ENCODE peak calls at places on chromosome 12, in nine cellular contexts. One of them, this sample, is unnamed.

GRCh38 chr12:1629338-1630080 is 478 bp downstream of the WNT5B start:
- DNase-seq in left ventricle myocardium inferior: no peak
- DNase-seq in DND-41: peak; percentile 40
- DNase-seq in RWPE1: no peak
- DNase-seq in lung: no peak
- DNase-seq in keratinocyte: no peak
- DNase-seq in gastrocnemius medialis: no peak
- DNase-seq in cardiac muscle cell: peak; percentile 38
- DNase-seq in AG04450: no peak
- DNase-seq in this sample: no peak

GRCh38 chr12:90152897-90153624 is 444.4 kb upstream of the ATP2B1 start:
- DNase-seq in left ventricle myocardium inferior: no peak
- DNase-seq in DND-41: peak; percentile 92
- DNase-seq in RWPE1: no peak
- DNase-seq in lung: no peak
- DNase-seq in keratinocyte: no peak
- DNase-seq in gastrocnemius medialis: no peak
- DNase-seq in cardiac muscle cell: no peak
- DNase-seq in AG04450: no peak
- DNase-seq in this sample: no peak

GRCh38 chr12:108414021-108414420 is 74.9 kb upstream of the CMKLR1 start:
- DNase-seq in left ventricle myocardium inferior: no peak
- DNase-seq in DND-41: no peak
- DNase-seq in RWPE1: no peak
- DNase-seq in lung: no peak
- DNase-seq in keratinocyte: no peak
- DNase-seq in gastrocnemius medialis: no peak
- DNase-seq in cardiac muscle cell: no peak
- DNase-seq in AG04450: no peak
- DNase-seq in this sample: no peak

GRCh38 chr12:52407918-52408317 is 1.8 kb upstream of the KRT82 start:
- DNase-seq in left ventricle myocardium inferior: no peak
- DNase-seq in DND-41: no peak
- DNase-seq in RWPE1: no peak
- DNase-seq in lung: no peak
- DNase-seq in keratinocyte: no peak
- DNase-seq in gastrocnemius medialis: no peak
- DNase-seq in cardiac muscle cell: no peak
- DNase-seq in AG04450: no peak
- DNase-seq in this sample: no peak

GRCh38 chr12:2531371-2531770 is 263.4 kb upstream of the FKBP4 start:
- DNase-seq in left ventricle myocardium inferior: no peak
- DNase-seq in DND-41: no peak
- DNase-seq in RWPE1: no peak
- DNase-seq in lung: no peak
- DNase-seq in keratinocyte: no peak
- DNase-seq in gastrocnemius medialis: no peak
- DNase-seq in cardiac muscle cell: no peak
- DNase-seq in AG04450: no peak
- DNase-seq in this sample: no peak

GRCh38 chr12:88453323-88453722 is 126.9 kb downstream of the KITLG start:
- DNase-seq in left ventricle myocardium inferior: no peak
- DNase-seq in DND-41: no peak
- DNase-seq in RWPE1: no peak
- DNase-seq in lung: no peak
- DNase-seq in keratinocyte: no peak
- DNase-seq in gastrocnemius medialis: no peak
- DNase-seq in cardiac muscle cell: no peak
- DNase-seq in AG04450: no peak
- DNase-seq in this sample: no peak

GRCh38 chr12:57127101-57127709 is 1.1 kb upstream of the LRP1 start:
- DNase-seq in left ventricle myocardium inferior: peak; percentile 77
- DNase-seq in DND-41: no peak
- DNase-seq in RWPE1: peak; percentile 52
- DNase-seq in lung: peak; percentile 78
- DNase-seq in keratinocyte: no peak
- DNase-seq in gastrocnemius medialis: peak; percentile 51
- DNase-seq in cardiac muscle cell: peak; percentile 89
- DNase-seq in AG04450: no peak
- DNase-seq in this sample: no peak

GRCh38 chr12:2382391-2383155 is 329.8 kb downstream of the CACNA1C start:
- DNase-seq in left ventricle myocardium inferior: no peak
- DNase-seq in DND-41: no peak
- DNase-seq in RWPE1: no peak
- DNase-seq in lung: no peak
- DNase-seq in keratinocyte: no peak
- DNase-seq in gastrocnemius medialis: no peak
- DNase-seq in cardiac muscle cell: no peak
- DNase-seq in AG04450: no peak
- DNase-seq in this sample: peak; percentile 65

GRCh38 chr12:15977999-15978398 is 66.9 kb downstream of the DERA start:
- DNase-seq in left ventricle myocardium inferior: no peak
- DNase-seq in DND-41: no peak
- DNase-seq in RWPE1: no peak
- DNase-seq in lung: no peak
- DNase-seq in keratinocyte: no peak
- DNase-seq in gastrocnemius medialis: no peak
- DNase-seq in cardiac muscle cell: no peak
- DNase-seq in AG04450: no peak
- DNase-seq in this sample: no peak

GRCh38 chr12:53058674-53059433 is 9.0 kb downstream of the TNS2 start:
- DNase-seq in left ventricle myocardium inferior: no peak
- DNase-seq in DND-41: no peak
- DNase-seq in RWPE1: no peak
- DNase-seq in lung: peak; percentile 28
- DNase-seq in keratinocyte: no peak
- DNase-seq in gastrocnemius medialis: no peak
- DNase-seq in cardiac muscle cell: no peak
- DNase-seq in AG04450: no peak
- DNase-seq in this sample: no peak

GRCh38 chr12:110742718-110743570 is at the start of gene PPP1CC:
- DNase-seq in left ventricle myocardium inferior: peak; percentile 94
- DNase-seq in DND-41: peak; percentile 96
- DNase-seq in RWPE1: peak; percentile 91
- DNase-seq in lung: peak; percentile 93
- DNase-seq in keratinocyte: no peak
- DNase-seq in gastrocnemius medialis: peak; percentile 89
- DNase-seq in cardiac muscle cell: peak; percentile 98
- DNase-seq in AG04450: peak; percentile 75
- DNase-seq in this sample: peak; percentile 97

GRCh38 chr12:118061011-118061875 is at the start of gene WSB2:
- DNase-seq in left ventricle myocardium inferior: peak; percentile 84
- DNase-seq in DND-41: peak; percentile 68
- DNase-seq in RWPE1: peak; percentile 48
- DNase-seq in lung: peak; percentile 76
- DNase-seq in keratinocyte: no peak
- DNase-seq in gastrocnemius medialis: peak; percentile 58
- DNase-seq in cardiac muscle cell: peak; percentile 58
- DNase-seq in AG04450: no peak
- DNase-seq in this sample: peak; percentile 88

GRCh38 chr12:110928700-110929099 is 8.3 kb upstream of the MYL2 start:
- DNase-seq in left ventricle myocardium inferior: peak; percentile 81
- DNase-seq in DND-41: no peak
- DNase-seq in RWPE1: no peak
- DNase-seq in lung: no peak
- DNase-seq in keratinocyte: no peak
- DNase-seq in gastrocnemius medialis: no peak
- DNase-seq in cardiac muscle cell: peak; percentile 95
- DNase-seq in AG04450: no peak
- DNase-seq in this sample: no peak

GRCh38 chr12:78392918-78393317 is 471.7 kb upstream of the SYT1 start:
- DNase-seq in left ventricle myocardium inferior: no peak
- DNase-seq in DND-41: no peak
- DNase-seq in RWPE1: no peak
- DNase-seq in lung: no peak
- DNase-seq in keratinocyte: no peak
- DNase-seq in gastrocnemius medialis: no peak
- DNase-seq in cardiac muscle cell: no peak
- DNase-seq in AG04450: no peak
- DNase-seq in this sample: no peak

GRCh38 chr12:28258998-28259397 is 68.7 kb downstream of the CCDC91 start:
- DNase-seq in left ventricle myocardium inferior: no peak
- DNase-seq in DND-41: no peak
- DNase-seq in RWPE1: peak; percentile 5
- DNase-seq in lung: no peak
- DNase-seq in keratinocyte: no peak
- DNase-seq in gastrocnemius medialis: no peak
- DNase-seq in cardiac muscle cell: no peak
- DNase-seq in AG04450: no peak
- DNase-seq in this sample: no peak

GRCh38 chr12:3071107-3071506 is 6.1 kb upstream of the TSPAN9 start:
- DNase-seq in left ventricle myocardium inferior: no peak
- DNase-seq in DND-41: no peak
- DNase-seq in RWPE1: no peak
- DNase-seq in lung: no peak
- DNase-seq in keratinocyte: no peak
- DNase-seq in gastrocnemius medialis: no peak
- DNase-seq in cardiac muscle cell: no peak
- DNase-seq in AG04450: no peak
- DNase-seq in this sample: no peak

DNA sequence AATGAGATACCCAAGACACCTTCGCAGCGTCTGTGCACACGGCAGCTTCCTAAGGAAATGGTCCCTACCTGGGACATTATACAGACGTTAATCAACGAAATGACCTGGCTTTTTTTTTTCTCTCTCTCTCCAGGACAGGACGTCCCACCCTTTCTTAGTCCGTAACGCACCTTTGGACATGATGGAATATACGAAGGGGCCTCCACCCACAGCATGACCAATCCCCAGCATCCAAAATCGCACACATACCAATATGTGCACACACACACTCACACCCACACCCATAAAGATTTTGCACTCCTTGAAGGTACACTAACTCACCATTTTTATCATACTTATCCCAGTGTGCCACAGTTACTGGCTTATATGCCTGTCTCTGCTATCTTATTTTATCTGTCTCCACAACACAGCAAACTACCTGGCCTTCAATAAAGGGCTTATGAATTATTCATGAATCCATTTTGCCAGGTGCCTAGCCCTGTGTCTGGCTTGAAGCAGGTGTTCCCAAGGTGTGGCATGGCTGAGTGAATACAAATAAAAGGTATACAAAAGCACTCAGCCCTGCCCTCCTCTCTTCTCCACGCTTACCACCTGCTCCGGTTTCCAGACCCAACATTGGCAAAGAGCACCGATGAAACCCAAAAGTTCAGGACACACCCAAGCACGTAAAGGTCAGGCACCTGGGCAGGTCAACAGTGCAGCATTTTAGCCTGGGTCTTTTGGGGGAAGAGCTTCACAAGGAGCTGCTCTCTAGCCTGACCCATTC is 2.2 kb downstream of the SCNN1A start:
- DNase-seq in left ventricle myocardium inferior: no peak
- DNase-seq in DND-41: no peak
- DNase-seq in RWPE1: no peak
- DNase-seq in lung: no peak
- DNase-seq in keratinocyte: no peak
- DNase-seq in gastrocnemius medialis: no peak
- DNase-seq in cardiac muscle cell: no peak
- DNase-seq in AG04450: no peak
- DNase-seq in this sample: no peak
- TF ChIP-seq CTCF in left ventricle myocardium inferior: no peak
- TF ChIP-seq CTCF in DND-41: no peak
- TF ChIP-seq CTCF in RWPE1: no peak
- TF ChIP-seq CTCF in lung: no peak
- TF ChIP-seq CTCF in keratinocyte: no peak
- TF ChIP-seq CTCF in gastrocnemius medialis: no peak
- TF ChIP-seq CTCF in cardiac muscle cell: no peak
- TF ChIP-seq CTCF in AG04450: no peak
- TF ChIP-seq CTCF in this sample: no peak

DNA sequence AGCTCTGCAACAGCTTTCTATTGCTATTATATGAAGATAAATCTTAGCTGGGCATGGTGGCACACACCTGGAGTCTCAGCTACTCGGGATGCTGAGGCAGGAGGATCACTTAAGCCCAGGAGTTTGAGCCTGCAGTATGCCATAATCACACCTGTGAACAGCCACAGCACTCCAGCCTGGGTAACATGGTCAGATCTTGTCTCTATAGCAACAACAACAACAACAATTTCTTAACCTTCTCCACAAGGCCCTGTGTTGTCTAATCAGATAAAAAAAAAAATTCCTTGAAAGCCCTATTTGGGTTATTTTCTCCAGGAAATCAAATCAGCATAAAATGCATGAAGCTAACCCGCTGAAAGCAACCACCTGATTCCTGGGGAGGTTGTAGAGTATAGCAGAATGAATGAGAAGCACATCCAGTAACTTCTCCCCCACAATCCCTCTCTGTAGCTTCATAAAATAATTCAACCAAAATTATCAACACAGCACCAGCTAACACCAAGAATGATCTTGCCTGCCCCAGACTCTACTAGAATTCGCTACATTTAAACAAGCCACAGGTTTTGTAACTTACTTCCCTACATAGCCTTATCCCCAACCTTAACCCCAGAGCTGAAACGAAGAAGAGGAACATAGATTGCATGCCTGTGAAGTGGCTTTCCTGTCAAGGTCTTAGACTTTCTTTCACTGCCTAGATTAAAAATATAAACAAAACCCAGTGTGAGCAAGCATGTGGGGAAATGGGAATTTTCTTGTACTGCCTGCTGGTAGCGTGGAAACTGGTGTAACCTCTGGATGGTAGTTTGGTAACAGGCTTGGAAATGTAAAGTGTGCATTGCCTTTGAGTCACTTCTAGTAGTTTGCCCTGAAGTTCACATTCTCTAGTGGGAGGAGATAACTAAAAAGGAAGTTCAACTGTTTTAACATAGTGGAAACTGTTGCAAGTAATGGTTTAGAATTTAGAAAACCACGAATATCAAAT is 6.0 kb upstream of the STK38L start:
- DNase-seq in left ventricle myocardium inferior: no peak
- DNase-seq in DND-41: no peak
- DNase-seq in RWPE1: no peak
- DNase-seq in lung: no peak
- DNase-seq in keratinocyte: no peak
- DNase-seq in gastrocnemius medialis: no peak
- DNase-seq in cardiac muscle cell: no peak
- DNase-seq in AG04450: no peak
- DNase-seq in this sample: no peak
- H3K27ac ChIP-seq in left ventricle myocardium inferior: peak overlapping the region; percentile 14
- H3K27ac ChIP-seq in DND-41: no peak overlapping the region
- H3K27ac ChIP-seq in RWPE1: no peak overlapping the region
- H3K27ac ChIP-seq in lung: peak overlapping the region; percentile 26
- H3K27ac ChIP-seq in keratinocyte: no peak overlapping the region
- H3K27ac ChIP-seq in gastrocnemius medialis: no peak overlapping the region
- H3K27ac ChIP-seq in cardiac muscle cell: no peak overlapping the region
- H3K27ac ChIP-seq in AG04450: no peak overlapping the region
- H3K27ac ChIP-seq in this sample: no peak overlapping the region

GRCh38 chr12:46005151-46005797 is 14.9 kb upstream of the SCAF11 start:
- DNase-seq in left ventricle myocardium inferior: no peak
- DNase-seq in DND-41: no peak
- DNase-seq in RWPE1: no peak
- DNase-seq in lung: no peak
- DNase-seq in keratinocyte: no peak
- DNase-seq in gastrocnemius medialis: no peak
- DNase-seq in cardiac muscle cell: no peak
- DNase-seq in AG04450: no peak
- DNase-seq in this sample: no peak
- TF ChIP-seq CTCF in left ventricle myocardium inferior: peak; percentile 59
- TF ChIP-seq CTCF in DND-41: peak; percentile 53
- TF ChIP-seq CTCF in RWPE1: peak; percentile 33
- TF ChIP-seq CTCF in lung: no peak
- TF ChIP-seq CTCF in keratinocyte: no peak
- TF ChIP-seq CTCF in gastrocnemius medialis: peak; percentile 40
- TF ChIP-seq CTCF in cardiac muscle cell: peak; percentile 49
- TF ChIP-seq CTCF in AG04450: peak; percentile 48
- TF ChIP-seq CTCF in this sample: peak; percentile 10

GRCh38 chr12:113137861-113138783 is 2.6 kb upstream of the RASAL1 start:
- DNase-seq in left ventricle myocardium inferior: no peak
- DNase-seq in DND-41: no peak
- DNase-seq in RWPE1: no peak
- DNase-seq in lung: no peak
- DNase-seq in keratinocyte: no peak
- DNase-seq in gastrocnemius medialis: no peak
- DNase-seq in cardiac muscle cell: no peak
- DNase-seq in AG04450: no peak
- DNase-seq in this sample: no peak
- H3K27ac ChIP-seq in left ventricle myocardium inferior: no peak overlapping the region
- H3K27ac ChIP-seq in DND-41: no peak overlapping the region
- H3K27ac ChIP-seq in RWPE1: no peak overlapping the region
- H3K27ac ChIP-seq in lung: no peak overlapping the region
- H3K27ac ChIP-seq in keratinocyte: no peak overlapping the region
- H3K27ac ChIP-seq in gastrocnemius medialis: no peak overlapping the region
- H3K27ac ChIP-seq in cardiac muscle cell: no peak overlapping the region
- H3K27ac ChIP-seq in AG04450: no peak overlapping the region
- H3K27ac ChIP-seq in this sample: no peak overlapping the region

This sample was measured in ascending aorta.